ENCODE peak calls at places on chromosomes 13 and 19, in four cellular contexts. C, G, D and F are unnamed samples.

GRCh38 chr13:87676254-87677042 is 5.3 kb downstream of the SLITRK5 start:
- DNase-seq in C (no peak), D (no peak), G (peak; percentile 12), F (no peak)

GRCh38 chr13:44967656-44968451 is 21.4 kb downstream of the NUFIP1 start:
- DNase-seq in C (no peak), D (peak; percentile 40), G (no peak), F (no peak)

GRCh38 chr19:4089400-4089908 is 22.8 kb upstream of the ZBTB7A start:
- DNase-seq in D (no peak), G (no peak), C (no peak), F (no peak)

GRCh38 chr19:23823952-23824389 is 65.3 kb upstream of the ZNF681 start:
- DNase-seq in D (no peak), C (no peak), G (peak; percentile 96), F (no peak)

GRCh38 chr13:42384265-42384664 is 112.3 kb downstream of the AKAP11 start:
- DNase-seq in G (no peak), D (no peak), C (no peak), F (no peak)

GRCh38 chr13:81697826-81698225 is 1356.9 kb upstream of the SPRY2 start:
- DNase-seq in C (no peak), G (no peak), D (no peak), F (no peak)

GRCh38 chr13:93307166-93307565 is 80.6 kb downstream of the GPC6 start:
- DNase-seq in C (no peak), D (no peak), G (no peak), F (no peak)

GRCh38 chr13:28729541-28729940 is 10.8 kb upstream of the SLC46A3 start:
- DNase-seq in C (no peak), D (no peak), G (no peak), F (no peak)

GRCh38 chr19:29837448-29837961 is 25.7 kb downstream of the CCNE1 start:
- DNase-seq in C (no peak), G (peak; percentile 63), D (no peak), F (no peak)

GRCh38 chr13:109862627-109863026 is 76.2 kb upstream of the IRS2 start:
- DNase-seq in C (no peak), D (no peak), G (no peak), F (no peak)

GRCh38 chr19:7524992-7525739 is 2.7 kb downstream of the MCOLN1 start:
- DNase-seq in G (no peak), D (no peak), C (no peak), F (no peak)

GRCh38 chr19:56953411-56953810 is 112.9 kb upstream of the PEG3 start:
- DNase-seq in C (no peak), G (no peak), D (no peak), F (no peak)

GRCh38 chr19:35208121-35208520 is 20.4 kb downstream of the FAM187B start:
- DNase-seq in C (no peak), D (no peak), G (no peak), F (no peak)

GRCh38 chr19:13784731-13785452 is 10.4 kb upstream of the ZSWIM4 start:
- DNase-seq in G (peak; percentile 60), C (peak; percentile 47), D (peak; percentile 40), F (no peak)

GRCh38 chr19:46761418-46761831 is 15.2 kb upstream of the STRN4 start:
- DNase-seq in D (no peak), C (no peak), G (no peak), F (no peak)

GRCh38 chr19:2254052-2254872 is 2.0 kb downstream of the JSRP1 start:
- DNase-seq in D (no peak), C (no peak), G (no peak), F (no peak)

GRCh38 chr13:44293908-44294735 is 79.5 kb upstream of the SERP2 start:
- DNase-seq in D (no peak), C (no peak), G (no peak), F (no peak)

GRCh38 chr19:39408392-39409206 is 2.0 kb downstream of the ZFP36 start:
- DNase-seq in C (no peak), D (no peak), G (no peak), F (no peak)

GRCh38 chr13:77492982-77493381 is 42.5 kb upstream of the SCEL start:
- DNase-seq in G (peak; percentile 30), C (no peak), D (peak; percentile 14), F (no peak)

GRCh38 chr19:41219924-41220567 is 1.0 kb downstream of the AXL start:
- DNase-seq in C (peak; percentile 49), G (no peak), D (peak; percentile 41), F (no peak)

GRCh38 chr13:100100115-100100879 is 11.4 kb downstream of the PCCA start:
- DNase-seq in G (no peak), D (peak; percentile 62), C (no peak), F (no peak)

GRCh38 chr13:77026255-77026782 is 640 bp downstream of the FBXL3 start:
- DNase-seq in G (peak; percentile 81), D (peak; percentile 34), C (peak; percentile 61), F (peak; percentile 53)

GRCh38 chr19:40416918-40417713 is 3.9 kb upstream of the PRX start:
- DNase-seq in D (no peak), C (no peak), G (peak; percentile 39), F (no peak)

GRCh38 chr19:31175564-31176348 is 173.5 kb downstream of the TSHZ3 start:
- DNase-seq in C (no peak), G (no peak), D (no peak), F (no peak)

GRCh38 chr13:35379663-35380062 is 96.8 kb downstream of the MAB21L1 start:
- DNase-seq in D (no peak), G (no peak), C (no peak), F (no peak)

GRCh38 chr19:9857920-9858746 is 23.0 kb downstream of the PIN1 start:
- DNase-seq in G (peak; percentile 16), D (no peak), C (no peak), F (no peak)

GRCh38 chr13:112510987-112511715 is 76.8 kb downstream of the TUBGCP3 start:
- DNase-seq in D (peak; percentile 4), G (no peak), C (no peak), F (no peak)

GRCh38 chr13:112513761-112514160 is 74.2 kb downstream of the TUBGCP3 start:
- DNase-seq in D (no peak), C (no peak), G (no peak), F (no peak)

GRCh38 chr13:112506046-112506445 is 81.9 kb downstream of the TUBGCP3 start:
- DNase-seq in C (no peak), G (no peak), D (no peak), F (no peak)

GRCh38 chr13:112509190-112509589 is 78.8 kb downstream of the TUBGCP3 start:
- DNase-seq in G (no peak), D (no peak), C (no peak), F (no peak)

DNA sequence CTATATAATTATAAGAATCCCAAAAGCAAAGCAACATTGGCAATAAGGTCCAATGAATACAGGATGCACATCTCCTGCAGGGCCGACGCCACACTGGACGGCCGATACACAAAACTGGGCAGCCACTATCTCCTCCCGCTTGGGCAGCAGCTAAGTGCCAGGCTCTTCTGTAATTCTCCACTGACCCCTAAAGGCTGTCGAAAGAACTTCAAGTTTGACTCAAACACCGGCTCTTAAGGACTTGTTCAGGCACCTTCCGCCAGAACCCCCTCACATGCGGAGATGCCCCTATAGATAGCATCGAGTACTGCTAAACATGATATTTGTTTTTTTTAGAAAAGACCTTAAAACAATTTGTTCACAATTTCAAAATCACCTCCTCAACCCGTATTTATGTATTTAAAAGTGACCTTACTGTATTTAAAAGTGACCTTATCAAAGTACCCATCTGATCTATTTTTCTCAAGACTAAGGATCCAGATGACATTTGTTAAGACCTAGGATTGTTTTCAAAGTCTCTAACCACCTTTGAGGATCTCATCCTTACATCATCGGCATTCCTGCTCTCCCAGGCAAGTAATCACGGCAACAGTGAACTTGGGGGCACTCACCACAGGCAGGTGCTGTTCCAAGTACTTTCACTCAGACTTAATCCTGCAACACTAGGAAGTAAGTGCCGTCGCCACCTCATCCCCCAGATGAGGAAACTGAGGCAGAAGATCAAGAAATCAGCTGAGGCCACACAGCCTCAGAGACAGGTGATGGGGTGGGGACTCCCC is 77.8 kb downstream of the TUBGCP3 start:
- DNase-seq in C (no peak), G (peak; percentile 24), D (peak; percentile 56), F (no peak)
- TF ChIP-seq CTCF in C (peak; percentile 50), G (peak; percentile 57), D (peak; percentile 75), F (no peak)

GRCh38 chr19:12669272-12670158 is 2.9 kb downstream of the WDR83 start:
- DNase-seq in C (no peak), G (peak; percentile 88), D (peak; percentile 61), F (no peak)
- TF ChIP-seq CTCF in C (no peak), G (no peak), D (peak; percentile 11), F (no peak)

GRCh38 chr19:58518261-58519086 is 1.1 kb downstream of the ZBTB45 start:
- DNase-seq in G (peak; percentile 19), C (no peak), D (no peak), F (no peak)

GRCh38 chr19:58520257-58520599 is 618 bp upstream of the ZBTB45 start:
- DNase-seq in C (no peak), D (no peak), G (no peak), F (no peak)

GRCh38 chr19:58519355-58520256 is at the start of gene ZBTB45:
- DNase-seq in C (peak; percentile 63), D (peak; percentile 93), G (peak; percentile 98), F (peak; percentile 71)

GRCh38 chr19:58516964-58517833 is 2.4 kb downstream of the ZBTB45 start:
- DNase-seq in C (no peak), D (no peak), G (no peak), F (no peak)

DNA sequence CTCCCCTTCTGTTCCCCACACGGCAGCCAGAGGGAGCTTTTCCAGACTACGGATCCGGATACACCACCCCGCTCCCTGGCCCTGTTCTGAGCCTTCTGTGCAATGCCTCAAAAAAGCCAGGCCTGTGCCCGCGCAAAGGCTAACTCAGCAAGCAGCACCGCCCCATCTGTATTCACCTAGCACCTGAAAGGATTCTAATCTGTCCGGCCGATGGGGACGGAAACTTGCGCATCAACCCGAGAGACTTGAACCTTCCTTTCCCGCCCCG is 589 bp downstream of the ZBTB45 start:
- DNase-seq in C (no peak), D (peak; percentile 65), G (peak; percentile 76), F (no peak)
- TF ChIP-seq CTCF in C (no peak), D (peak; percentile 91), G (no peak), F (no peak)

GRCh38 chr13:73767747-73768315 is 366.4 kb downstream of the KLF12 start:
- DNase-seq in G (peak; percentile 37), C (no peak), D (no peak), F (no peak)
- TF ChIP-seq CTCF in G (peak; percentile 79), C (peak; percentile 16), D (peak; percentile 66), F (no peak)